ENCODE peak calls at places on chromosomes 11 and 22, in eight cellular contexts. H is left ventricle myocardium inferior, R is mesendoderm, I is mesenchymal stem cell, W is fibroblast of lung, A is transverse colon, T is right lobe of liver, X is SK-N-MC. L is an unnamed sample.
A peak's percentile ranks its signal among the peaks of the same experiment; 100 is the strongest.

GRCh38 chr22:19918332-19919106 is 23.1 kb upstream of the COMT start:
- DNase-seq in H (no peak), R (no peak), I (no peak), W (no peak), A (no peak), T (no peak), X (no peak), L (no peak)

GRCh38 chr22:29642694-29643093 is 39.3 kb downstream of the NF2 start:
- DNase-seq in H (no peak), R (no peak), I (no peak), W (no peak), A (no peak), T (no peak), X (no peak), L (no peak)

GRCh38 chr11:119024430-119025098 is 6.0 kb downstream of the TRAPPC4 start:
- DNase-seq in H (no peak), R (peak; percentile 34), I (no peak), W (no peak), A (no peak), T (peak; percentile 56), X (no peak), L (no peak)

GRCh38 chr11:35118906-35119305 is 20.1 kb upstream of the CD44 start:
- DNase-seq in H (no peak), R (no peak), I (no peak), W (no peak), A (peak; percentile 37), T (no peak), X (no peak), L (no peak)

GRCh38 chr11:16226245-16226644 is 130.1 kb downstream of the SOX6 start:
- DNase-seq in H (peak; percentile 52), R (no peak), I (peak; percentile 67), W (peak; percentile 24), A (peak; percentile 89), T (peak; percentile 60), X (peak; percentile 40), L (peak; percentile 77)

GRCh38 chr11:88231894-88232482 is 56.7 kb upstream of the RAB38 start:
- DNase-seq in H (no peak), R (peak; percentile 44), I (peak; percentile 54), W (peak; percentile 37), A (no peak), T (no peak), X (no peak), L (no peak)

GRCh38 chr11:131816046-131816445 is 445.6 kb downstream of the NTM start:
- DNase-seq in H (no peak), R (no peak), I (no peak), W (no peak), A (no peak), T (no peak), X (no peak), L (no peak)

GRCh38 chr11:57903441-57904123 is 120.1 kb upstream of the OR9Q1 start:
- DNase-seq in H (no peak), R (peak; percentile 68), I (no peak), W (peak; percentile 10), A (peak; percentile 80), T (no peak), X (no peak), L (peak; percentile 91)

GRCh38 chr22:19289475-19290161 is 1.9 kb downstream of the CLTCL1 start:
- DNase-seq in H (no peak), R (no peak), I (peak; percentile 85), W (peak; percentile 95), A (no peak), T (no peak), X (no peak), L (peak; percentile 42)

GRCh38 chr22:46770726-46771125 is 8.3 kb downstream of the TBC1D22A start:
- DNase-seq in H (no peak), R (no peak), I (no peak), W (no peak), A (no peak), T (no peak), X (no peak), L (no peak)

GRCh38 chr11:110762596-110762995 is 50.4 kb upstream of the ARHGAP20 start:
- DNase-seq in H (no peak), R (no peak), I (peak; percentile 6), W (no peak), A (no peak), T (no peak), X (no peak), L (no peak)

GRCh38 chr22:40432167-40432566 is 61.8 kb downstream of the SGSM3 start:
- DNase-seq in H (no peak), R (no peak), I (no peak), W (no peak), A (no peak), T (no peak), X (no peak), L (no peak)

GRCh38 chr11:69442807-69443137 is 38.7 kb upstream of the LINC01488 start:
- DNase-seq in H (peak; percentile 60), R (peak; percentile 90), I (peak; percentile 96), W (peak; percentile 67), A (no peak), T (no peak), X (no peak), L (no peak)

GRCh38 chr11:42058794-42059193 is 599.3 kb upstream of the LRRC4C start:
- DNase-seq in H (no peak), R (no peak), I (no peak), W (no peak), A (no peak), T (no peak), X (no peak), L (no peak)

GRCh38 chr11:35464308-35464707 is 45.0 kb upstream of the SLC1A2 start:
- DNase-seq in H (no peak), R (no peak), I (no peak), W (peak; percentile 16), A (no peak), T (no peak), X (no peak), L (no peak)

GRCh38 chr11:19705936-19706335 is 6.7 kb upstream of the NAV2 start:
- DNase-seq in H (no peak), R (no peak), I (no peak), W (no peak), A (no peak), T (no peak), X (no peak), L (no peak)

GRCh38 chr11:45859661-45860140 is 12.4 kb downstream of the CRY2 start:
- DNase-seq in H (peak; percentile 92), R (peak; percentile 76), I (peak; percentile 98), W (peak; percentile 95), A (peak; percentile 94), T (peak; percentile 96), X (no peak), L (peak; percentile 79)

GRCh38 chr22:47534150-47535133 is 772.0 kb downstream of the TBC1D22A start:
- DNase-seq in H (no peak), R (no peak), I (no peak), W (no peak), A (no peak), T (no peak), X (no peak), L (no peak)

GRCh38 chr11:79212711-79213110 is 228.1 kb downstream of the TENM4 start:
- DNase-seq in H (no peak), R (peak; percentile 76), I (no peak), W (no peak), A (no peak), T (no peak), X (no peak), L (no peak)

GRCh38 chr11:121514401-121514981 is 61.7 kb upstream of the SORL1-AS1 start:
- DNase-seq in H (no peak), R (no peak), I (no peak), W (no peak), A (no peak), T (no peak), X (no peak), L (peak; percentile 7)

GRCh38 chr11:76248210-76248609 is 41.9 kb upstream of the WNT11 start:
- DNase-seq in H (no peak), R (peak; percentile 76), I (peak; percentile 33), W (no peak), A (no peak), T (no peak), X (no peak), L (no peak)

DNA sequence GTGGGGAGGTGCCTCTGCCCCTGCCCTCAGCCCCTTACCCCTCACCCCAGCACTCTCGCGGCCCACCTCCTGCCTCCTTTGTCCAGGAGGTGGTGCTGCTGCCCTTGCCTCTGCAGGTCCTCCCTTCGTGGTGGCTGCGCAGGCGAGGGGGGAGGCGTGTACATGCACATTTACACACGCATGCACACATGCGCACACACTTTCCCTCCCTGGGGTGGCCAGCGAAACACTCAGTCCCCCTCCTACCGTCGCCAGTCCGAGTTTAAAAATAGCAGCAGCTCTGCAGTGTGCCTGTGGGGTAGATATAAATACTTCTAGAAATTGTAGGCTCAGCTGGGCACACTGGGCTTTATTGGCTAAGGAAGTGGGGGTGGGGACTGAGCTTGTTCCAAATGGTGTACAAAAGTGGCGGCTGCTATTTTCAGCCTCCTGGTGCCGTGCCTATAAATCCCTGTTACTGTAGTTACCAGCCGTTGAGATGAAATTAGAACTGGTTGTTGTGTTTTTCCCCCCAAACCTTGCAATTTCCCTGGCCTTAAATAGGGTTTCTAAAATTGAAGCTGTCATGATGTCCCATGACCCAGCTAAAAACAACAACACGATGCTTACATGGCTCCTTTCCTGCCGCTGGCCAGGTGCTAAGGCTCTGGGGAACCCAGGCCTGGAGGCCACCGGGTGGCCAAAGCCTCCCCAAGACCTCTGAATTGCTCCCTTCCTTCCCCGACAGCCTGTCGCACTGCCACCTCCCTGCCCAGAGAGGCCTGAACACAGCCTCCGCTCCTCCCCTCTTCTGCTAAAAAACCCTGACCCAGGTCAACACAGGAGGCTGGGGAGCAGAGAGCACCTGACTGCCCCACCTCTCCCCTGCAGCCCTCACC is 12.4 kb downstream of the PICK1 start:
- DNase-seq in H (peak; percentile 83), R (no peak), I (peak; percentile 19), W (peak; percentile 7), A (peak; percentile 29), T (peak; percentile 51), X (no peak), L (no peak)
- H3K27ac ChIP-seq in H (peak overlapping the region; percentile 91), R (no peak overlapping the region), I (no peak overlapping the region), W (no peak overlapping the region), A (peak overlapping the region; percentile 69), T (no peak overlapping the region), X (no peak overlapping the region), L (no peak overlapping the region)

DNA sequence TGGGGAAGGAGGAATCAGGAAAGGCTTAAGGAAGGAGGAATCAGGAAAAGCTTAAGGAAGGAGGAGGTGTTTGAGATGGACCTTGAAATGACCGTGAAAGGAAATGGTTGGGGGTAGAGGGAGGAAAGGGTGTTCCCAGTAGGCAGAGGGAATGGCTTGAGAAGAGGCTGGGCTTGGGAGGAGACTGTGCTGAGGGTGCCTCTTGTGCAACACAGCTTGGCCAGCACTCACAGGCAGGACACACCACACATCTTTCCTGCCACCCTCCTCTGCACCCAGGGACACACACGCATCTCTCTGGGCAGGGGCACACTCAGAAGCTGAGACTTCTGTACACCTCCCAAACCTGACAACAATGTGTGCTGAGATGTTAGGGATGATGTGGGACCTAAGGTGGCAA is 151.4 kb downstream of the FBXO7 start:
- DNase-seq in H (no peak), R (no peak), I (no peak), W (no peak), A (no peak), T (no peak), X (no peak), L (no peak)
- H3K27ac ChIP-seq in H (peak overlapping the region; percentile 93), R (no peak overlapping the region), I (no peak overlapping the region), W (no peak overlapping the region), A (peak overlapping the region; percentile 24), T (no peak overlapping the region), X (no peak overlapping the region), L (no peak overlapping the region)

GRCh38 chr22:42869463-42869862 is 12.4 kb upstream of the ARFGAP3 start:
- DNase-seq in H (no peak), R (no peak), I (no peak), W (no peak), A (no peak), T (no peak), X (no peak), L (no peak)
- H3K27ac ChIP-seq in H (peak overlapping the region; percentile 73), R (no peak overlapping the region), I (no peak overlapping the region), W (no peak overlapping the region), A (peak overlapping the region; percentile 30), T (no peak overlapping the region), X (no peak overlapping the region), L (no peak overlapping the region)

GRCh38 chr11:396948-397548 is 3.0 kb downstream of the PKP3 start:
- DNase-seq in H (peak; percentile 71), R (no peak), I (no peak), W (peak; percentile 71), A (peak; percentile 58), T (no peak), X (no peak), L (no peak)
- H3K27ac ChIP-seq in H (peak overlapping the region; percentile 35), R (no peak overlapping the region), I (no peak overlapping the region), W (no peak overlapping the region), A (no peak overlapping the region), T (no peak overlapping the region), X (no peak overlapping the region), L (no peak overlapping the region)

L was measured in foreskin keratinocyte.